ENCODE peak calls at places on chromosomes 16 and 17, in seven cellular contexts. V, A, R, H, O, J and L are unnamed samples.

GRCh38 chr17:42673885-42674754 is 2.7 kb downstream of the PLEKHH3 start:
- DNase-seq in J (no peak), H (no peak), O (no peak), R (no peak), A (no peak), V (no peak), L (no peak)

GRCh38 chr17:73256220-73256619 is 5.5 kb downstream of the CPSF4L start:
- DNase-seq in O (no peak), R (no peak), V (no peak), A (no peak), J (no peak), H (no peak), L (no peak)

GRCh38 chr17:21774263-21774662 is 81.9 kb downstream of the KCNJ18 start:
- DNase-seq in H (no peak), O (no peak), A (no peak), J (no peak), V (no peak), R (no peak), L (no peak)

GRCh38 chr16:52547001-52547833 is at the start of gene TOX3:
- DNase-seq in V (no peak), J (no peak), H (peak; percentile 10), R (no peak), O (peak; percentile 55), A (no peak), L (no peak)

GRCh38 chr17:44502598-44503079 is 567 bp downstream of the GPATCH8 start:
- DNase-seq in A (no peak), J (no peak), O (no peak), H (no peak), R (no peak), V (no peak), L (no peak)

GRCh38 chr16:86343733-86344585 is 166.4 kb upstream of the FOXF1 start:
- DNase-seq in H (no peak), V (no peak), A (no peak), J (no peak), O (no peak), R (no peak), L (no peak)

GRCh38 chr16:727291-727977 is 528 bp downstream of the HAGHL start:
- DNase-seq in R (no peak), J (no peak), A (no peak), O (no peak), H (no peak), V (no peak), L (no peak)

GRCh38 chr17:76726231-76726765 is at the start of gene JMJD6:
- DNase-seq in R (peak; percentile 79), H (peak; percentile 96), A (no peak), J (no peak), O (peak; percentile 86), V (peak; percentile 87), L (peak; percentile 90)

GRCh38 chr17:29210879-29211278 is 30.7 kb upstream of the MYO18A start:
- DNase-seq in V (no peak), A (no peak), R (no peak), O (no peak), H (no peak), J (no peak), L (peak; percentile 3)

GRCh38 chr17:80986816-80987480 is 4.7 kb upstream of the CHMP6 start:
- DNase-seq in O (no peak), V (no peak), R (no peak), A (no peak), H (no peak), J (no peak), L (no peak)